ENCODE peak calls at places on chromosomes 4 and X, in ten cellular contexts. R is fibroblast of the aortic adventitia, J is activated gamma-delta T cell treated with Interleukin-2 at 50 U/mL for 16 hours, M is stromal cell of bone marrow, Z is mesenchymal stem cell, Y is kidney, N is activated T-cell treated with anti-CD3 and anti-CD28 coated beads for 24 hours, W is NCI-H2081, K is coronary artery, H is posterior vena cava. P is an unnamed sample.

GRCh38 chr4:186326391-186326790 is 60.4 kb downstream of the F11 start:
- DNase-seq in H (no peak), K (no peak), J (no peak), N (no peak), W (peak), M (no peak), Z (no peak), R (no peak), Y (no peak), P (no peak)

GRCh38 chr4:133149932-133150642 is 993 bp downstream of the PCDH10 start:
- DNase-seq in H (peak), K (peak), Z (peak), W (no peak), Y (peak), N (no peak), J (no peak), M (no peak), R (no peak), P (no peak)

GRCh38 chr4:55386840-55387239 is 8.9 kb upstream of the TMEM165 start:
- DNase-seq in M (no peak), Y (no peak), H (no peak), N (no peak), Z (no peak), K (no peak), J (no peak), W (no peak), R (no peak), P (no peak)

GRCh38 chrX:7606253-7606652 is 236.7 kb upstream of the VCX start:
- DNase-seq in Z (no peak), W (peak), H (no peak), R (no peak), M (no peak), K (no peak), J (no peak), N (no peak), Y (no peak), P (no peak)

GRCh38 chrX:103686199-103687072 is at the start of gene MORF4L2:
- DNase-seq in H (peak), J (peak), Z (peak), M (peak), W (peak), R (peak), K (peak), Y (peak), N (peak), P (no peak)

GRCh38 chrX:30888526-30889146 is 418 bp downstream of the TAB3 start:
- DNase-seq in Y (no peak), H (peak), R (peak), N (no peak), W (no peak), J (peak), K (peak), M (no peak), Z (peak), P (no peak)

GRCh38 chr4:125368684-125369083 is 53.9 kb downstream of the FAT4 start:
- DNase-seq in H (no peak), N (no peak), K (no peak), Z (peak), W (no peak), R (peak), Y (no peak), J (no peak), M (peak), P (no peak)

GRCh38 chrX:120753413-120754251 is 122.0 kb downstream of the CT47B1 start:
- DNase-seq in H (no peak), M (no peak), Y (no peak), R (no peak), W (peak), N (peak), Z (no peak), J (no peak), K (no peak), P (no peak)

GRCh38 chr4:165464813-165465381 is 86.1 kb downstream of the CPE start:
- DNase-seq in W (peak), Z (peak), J (no peak), N (no peak), Y (no peak), R (peak), M (peak), H (no peak), K (no peak), P (no peak)

GRCh38 chr4:145230726-145231125 is 50.3 kb upstream of the OTUD4 start:
- DNase-seq in Y (no peak), R (peak), H (no peak), Z (no peak), M (peak), N (no peak), W (no peak), J (no peak), K (no peak), P (no peak)

GRCh38 chrX:80511969-80512760 is 91.9 kb downstream of the TENT5D start:
- DNase-seq in W (no peak), J (no peak), N (no peak), K (no peak), H (no peak), M (no peak), R (peak), Z (peak), Y (no peak), P (no peak)

P was measured in mesenteric fat pad.